ENCODE peak calls at places on chromosomes 12 and 14, in six cellular contexts. C is A673, W is brain microvascular endothelial cell, I is BE2C, U is upper lobe of left lung, A is testis. O is an unnamed sample.

GRCh38 chr14:75689012-75689411 is 28.0 kb downstream of the TTLL5 start:
- DNase-seq in C (no peak), W (peak; percentile 26), I (no peak), U (no peak), A (no peak), O (peak; percentile 62)

GRCh38 chr14:76867536-76868452 is 41.6 kb downstream of the LRRC74A start:
- DNase-seq in C (peak; percentile 24), W (no peak), I (no peak), U (no peak), A (no peak), O (no peak)

GRCh38 chr12:85949253-85949652 is 75.2 kb downstream of the NTS start:
- DNase-seq in C (peak; percentile 68), W (no peak), I (no peak), U (no peak), A (no peak), O (no peak)

GRCh38 chr12:93417967-93418480 is 23.7 kb downstream of the UBE2N start:
- DNase-seq in C (no peak), W (no peak), I (no peak), U (no peak), A (no peak), O (no peak)

GRCh38 chr12:65278576-65279386 is at the start of gene MSRB3:
- DNase-seq in C (peak; percentile 56), W (peak; percentile 60), I (peak; percentile 19), U (peak; percentile 92), A (peak; percentile 78), O (peak; percentile 93)

GRCh38 chr12:34350092-34351041 is 328.1 kb downstream of the ALG10 start:
- DNase-seq in C (no peak), W (no peak), I (no peak), U (no peak), A (no peak), O (no peak)

GRCh38 chr12:39442895-39443703 is at the start of gene KIF21A:
- DNase-seq in C (peak; percentile 70), W (peak; percentile 78), I (peak; percentile 98), U (peak; percentile 97), A (peak; percentile 88), O (peak; percentile 96)

GRCh38 chr14:95480109-95480886 is 36.2 kb downstream of the SYNE3 start:
- DNase-seq in C (no peak), W (peak; percentile 20), I (no peak), U (no peak), A (peak; percentile 63), O (no peak)

GRCh38 chr14:88380405-88380804 is 5.1 kb upstream of the SPATA7 start:
- DNase-seq in C (peak; percentile 3), W (no peak), I (no peak), U (no peak), A (no peak), O (peak; percentile 12)

GRCh38 chr12:110639336-110640178 is 25.6 kb downstream of the TCTN1 start:
- DNase-seq in C (peak; percentile 31), W (peak; percentile 40), I (no peak), U (no peak), A (no peak), O (peak; percentile 61)

GRCh38 chr14:51004352-51004800 is 60.1 kb upstream of the PYGL start:
- DNase-seq in C (peak; percentile 19), W (no peak), I (peak; percentile 41), U (no peak), A (no peak), O (no peak)

GRCh38 chr12:16833376-16833775 is 227.4 kb upstream of the LMO3 start:
- DNase-seq in C (no peak), W (no peak), I (no peak), U (no peak), A (no peak), O (no peak)

GRCh38 chr12:96343347-96343954 is 56.8 kb downstream of the CDK17 start:
- DNase-seq in C (no peak), W (no peak), I (no peak), U (no peak), A (no peak), O (no peak)

GRCh38 chr12:31220633-31221565 is 105.1 kb downstream of the SINHCAF start:
- DNase-seq in C (no peak), W (peak; percentile 33), I (no peak), U (no peak), A (no peak), O (no peak)

GRCh38 chr12:4984344-4984743 is 59.3 kb upstream of the KCNA5 start:
- DNase-seq in C (no peak), W (no peak), I (no peak), U (no peak), A (no peak), O (no peak)

GRCh38 chr14:60650382-60650961 is 1.2 kb upstream of the SIX1 start:
- DNase-seq in C (no peak), W (no peak), I (no peak), U (no peak), A (no peak), O (no peak)

GRCh38 chr12:105667880-105668279 is 337.4 kb downstream of the C12orf75 start:
- DNase-seq in C (no peak), W (no peak), I (no peak), U (no peak), A (no peak), O (no peak)

GRCh38 chr14:96176811-96177211 is 27.8 kb upstream of the BDKRB2 start:
- DNase-seq in C (no peak), W (peak; percentile 7), I (no peak), U (no peak), A (peak; percentile 25), O (peak; percentile 96)

GRCh38 chr12:71764587-71765321 is 10.1 kb downstream of the RAB21 start:
- DNase-seq in C (no peak), W (no peak), I (no peak), U (no peak), A (no peak), O (no peak)

GRCh38 chr12:13000935-13001724 is 1.1 kb upstream of the HEBP1 start:
- DNase-seq in C (peak; percentile 52), W (no peak), I (peak; percentile 51), U (peak; percentile 92), A (peak; percentile 74), O (peak; percentile 70)

GRCh38 chr12:40105265-40105514 is 691 bp downstream of the SLC2A13 start:
- DNase-seq in C (no peak), W (peak; percentile 0), I (no peak), U (no peak), A (peak; percentile 57), O (no peak)

GRCh38 chr12:113909776-113910420 is 56.2 kb downstream of the RBM19 start:
- DNase-seq in C (no peak), W (no peak), I (no peak), U (no peak), A (no peak), O (no peak)

GRCh38 chr12:109151457-109151856 is 35.1 kb downstream of the ACACB start:
- DNase-seq in C (no peak), W (no peak), I (no peak), U (no peak), A (no peak), O (no peak)

GRCh38 chr14:86640288-86640687 is 1110.3 kb downstream of the FLRT2 start:
- DNase-seq in C (peak; percentile 19), W (no peak), I (no peak), U (no peak), A (no peak), O (no peak)

GRCh38 chr12:62138527-62138926 is 121.7 kb upstream of the USP15 start:
- DNase-seq in C (no peak), W (no peak), I (no peak), U (no peak), A (no peak), O (no peak)

GRCh38 chr12:108822458-108823205 is 34.8 kb downstream of the SSH1 start:
- DNase-seq in C (no peak), W (no peak), I (no peak), U (no peak), A (no peak), O (peak; percentile 56)

GRCh38 chr12:50026691-50027090 is 1.4 kb upstream of the RACGAP1 start:
- DNase-seq in C (no peak), W (no peak), I (no peak), U (no peak), A (no peak), O (no peak)

GRCh38 chr14:93926209-93926872 is 803 bp upstream of the FAM181A start:
- DNase-seq in C (no peak), W (no peak), I (no peak), U (peak; percentile 81), A (no peak), O (no peak)

GRCh38 chr12:49200882-49201594 is 12.2 kb upstream of the TUBA1A start:
- DNase-seq in C (peak; percentile 90), W (peak; percentile 50), I (no peak), U (no peak), A (no peak), O (peak; percentile 92)

GRCh38 chr14:32244404-32244803 is 41.3 kb upstream of the RNU6-8 start:
- DNase-seq in C (no peak), W (no peak), I (no peak), U (no peak), A (no peak), O (peak; percentile 28)

GRCh38 chr12:123815968-123816367 is 53.9 kb downstream of the DNAH10 start:
- DNase-seq in C (no peak), W (no peak), I (no peak), U (no peak), A (peak; percentile 83), O (no peak)

GRCh38 chr12:84738481-84738972 is 174.1 kb downstream of the SLC6A15 start:
- DNase-seq in C (no peak), W (peak; percentile 68), I (no peak), U (no peak), A (no peak), O (peak; percentile 40)

GRCh38 chr14:93311082-93311481 is 21.8 kb downstream of the BTBD7 start:
- DNase-seq in C (no peak), W (no peak), I (no peak), U (no peak), A (no peak), O (no peak)

GRCh38 chr12:457676-458075 is 2.1 kb upstream of the B4GALNT3 start:
- DNase-seq in C (no peak), W (no peak), I (no peak), U (no peak), A (no peak), O (no peak)
- H3K27me3 ChIP-seq in C (no peaks in the 10 kb centered on the region), W (peaks cover 41% of the 10 kb centered on the region), I (peaks cover 27% of the 10 kb centered on the region), U (peaks cover 15% of the 10 kb centered on the region), A (no peaks in the 10 kb centered on the region), O (no peaks in the 10 kb centered on the region)

DNA sequence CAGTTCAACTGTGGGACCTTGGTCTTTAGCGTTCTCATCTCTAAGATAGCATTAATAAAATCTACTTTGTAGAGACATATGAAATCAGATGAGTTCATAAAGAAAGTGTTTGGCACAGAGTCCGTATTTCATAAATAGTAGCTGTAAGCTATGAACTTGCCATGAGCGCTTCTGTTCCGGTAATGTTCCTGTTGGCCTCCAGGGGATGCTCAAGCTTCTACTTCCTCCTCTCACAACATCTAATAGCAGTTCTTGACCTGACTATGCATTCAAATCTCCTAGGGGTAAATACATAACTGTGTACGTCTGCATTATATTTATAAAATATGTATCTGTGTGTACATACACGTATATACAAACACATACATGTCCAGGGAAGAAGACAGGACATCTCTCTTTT is 288.2 kb upstream of the TMPO start:
- DNase-seq in C (peak; percentile 53), W (no peak), I (no peak), U (no peak), A (peak; percentile 24), O (peak; percentile 19)
- TF ChIP-seq CTCF in C (peak; percentile 67), W (peak; percentile 36), I (peak; percentile 33), U (no peak), A (peak; percentile 45), O (peak; percentile 61)

GRCh38 chr14:101446387-101446969 is 114.8 kb upstream of the DIO3 start:
- DNase-seq in C (no peak), W (no peak), I (no peak), U (no peak), A (no peak), O (no peak)
- H3K27me3 ChIP-seq in C (peaks cover 61% of the 10 kb centered on the region), W (no peaks in the 10 kb centered on the region), I (no peaks in the 10 kb centered on the region), U (no peaks in the 10 kb centered on the region), A (no peaks in the 10 kb centered on the region), O (peaks cover 4% of the 10 kb centered on the region)

GRCh38 chr12:53899230-53899629 is 39.4 kb upstream of the HOXC13 start:
- DNase-seq in C (no peak), W (no peak), I (no peak), U (no peak), A (no peak), O (no peak)
- TF ChIP-seq CTCF in C (no peak), W (no peak), I (no peak), U (no peak), A (no peak), O (no peak)